ENCODE peak calls at places on chromosomes 6 and 20, in eight cellular contexts. One of them, this sample, is unnamed.
A peak's percentile ranks its signal among the peaks of the same experiment; 100 is the strongest.

GRCh38 chr6:123716506-123716905 is 79.8 kb upstream of the TRDN start:
- DNase-seq in stimulated activated CD8-positive, alpha-beta memory T cell treated with anti-CD3 and anti-CD28 coated beads, Interleukin-4, amount 100 ng/mL, for 4 hours: no peak
- DNase-seq in left lung: no peak
- DNase-seq in AG09319: no peak
- DNase-seq in effector memory CD4-positive, alpha-beta T cell: no peak
- DNase-seq in T follicular helper cell: no peak
- DNase-seq in activated T-cell treated with anti-CD3 and anti-CD28 coated beads for 48 hours: no peak
- DNase-seq in neuronal stem cell: no peak
- DNase-seq in this sample: no peak

GRCh38 chr6:112027942-112028674 is 25.8 kb upstream of the CCN6 start:
- DNase-seq in stimulated activated CD8-positive, alpha-beta memory T cell treated with anti-CD3 and anti-CD28 coated beads, Interleukin-4, amount 100 ng/mL, for 4 hours: no peak
- DNase-seq in left lung: no peak
- DNase-seq in AG09319: no peak
- DNase-seq in effector memory CD4-positive, alpha-beta T cell: peak; percentile 42
- DNase-seq in T follicular helper cell: peak; percentile 43
- DNase-seq in activated T-cell treated with anti-CD3 and anti-CD28 coated beads for 48 hours: no peak
- DNase-seq in neuronal stem cell: no peak
- DNase-seq in this sample: no peak

GRCh38 chr6:169200931-169201514 is 52.6 kb downstream of the THBS2 start:
- DNase-seq in stimulated activated CD8-positive, alpha-beta memory T cell treated with anti-CD3 and anti-CD28 coated beads, Interleukin-4, amount 100 ng/mL, for 4 hours: no peak
- DNase-seq in left lung: no peak
- DNase-seq in AG09319: no peak
- DNase-seq in effector memory CD4-positive, alpha-beta T cell: no peak
- DNase-seq in T follicular helper cell: no peak
- DNase-seq in activated T-cell treated with anti-CD3 and anti-CD28 coated beads for 48 hours: no peak
- DNase-seq in neuronal stem cell: no peak
- DNase-seq in this sample: no peak

GRCh38 chr6:103404799-103405198 is 1454.9 kb downstream of the HACE1 start:
- DNase-seq in stimulated activated CD8-positive, alpha-beta memory T cell treated with anti-CD3 and anti-CD28 coated beads, Interleukin-4, amount 100 ng/mL, for 4 hours: no peak
- DNase-seq in left lung: no peak
- DNase-seq in AG09319: no peak
- DNase-seq in effector memory CD4-positive, alpha-beta T cell: no peak
- DNase-seq in T follicular helper cell: no peak
- DNase-seq in activated T-cell treated with anti-CD3 and anti-CD28 coated beads for 48 hours: no peak
- DNase-seq in neuronal stem cell: no peak
- DNase-seq in this sample: no peak

GRCh38 chr6:146985111-146985510 is 219.1 kb upstream of the STXBP5 start:
- DNase-seq in stimulated activated CD8-positive, alpha-beta memory T cell treated with anti-CD3 and anti-CD28 coated beads, Interleukin-4, amount 100 ng/mL, for 4 hours: no peak
- DNase-seq in left lung: no peak
- DNase-seq in AG09319: no peak
- DNase-seq in effector memory CD4-positive, alpha-beta T cell: no peak
- DNase-seq in T follicular helper cell: no peak
- DNase-seq in activated T-cell treated with anti-CD3 and anti-CD28 coated beads for 48 hours: no peak
- DNase-seq in neuronal stem cell: no peak
- DNase-seq in this sample: peak; percentile 70

GRCh38 chr6:55578537-55579363 is at the start of gene HMGCLL1:
- DNase-seq in stimulated activated CD8-positive, alpha-beta memory T cell treated with anti-CD3 and anti-CD28 coated beads, Interleukin-4, amount 100 ng/mL, for 4 hours: no peak
- DNase-seq in left lung: peak; percentile 54
- DNase-seq in AG09319: no peak
- DNase-seq in effector memory CD4-positive, alpha-beta T cell: no peak
- DNase-seq in T follicular helper cell: no peak
- DNase-seq in activated T-cell treated with anti-CD3 and anti-CD28 coated beads for 48 hours: no peak
- DNase-seq in neuronal stem cell: peak; percentile 66
- DNase-seq in this sample: no peak

GRCh38 chr6:149493697-149494334 is 9.0 kb upstream of the ZC3H12D start:
- DNase-seq in stimulated activated CD8-positive, alpha-beta memory T cell treated with anti-CD3 and anti-CD28 coated beads, Interleukin-4, amount 100 ng/mL, for 4 hours: no peak
- DNase-seq in left lung: no peak
- DNase-seq in AG09319: no peak
- DNase-seq in effector memory CD4-positive, alpha-beta T cell: no peak
- DNase-seq in T follicular helper cell: no peak
- DNase-seq in activated T-cell treated with anti-CD3 and anti-CD28 coated beads for 48 hours: no peak
- DNase-seq in neuronal stem cell: no peak
- DNase-seq in this sample: no peak

GRCh38 chr6:56381852-56382251 is 134.5 kb upstream of the COL21A1 start:
- DNase-seq in stimulated activated CD8-positive, alpha-beta memory T cell treated with anti-CD3 and anti-CD28 coated beads, Interleukin-4, amount 100 ng/mL, for 4 hours: no peak
- DNase-seq in left lung: no peak
- DNase-seq in AG09319: no peak
- DNase-seq in effector memory CD4-positive, alpha-beta T cell: no peak
- DNase-seq in T follicular helper cell: no peak
- DNase-seq in activated T-cell treated with anti-CD3 and anti-CD28 coated beads for 48 hours: no peak
- DNase-seq in neuronal stem cell: no peak
- DNase-seq in this sample: no peak

GRCh38 chr6:1062786-1063545 is 248.9 kb upstream of the FOXQ1 start:
- DNase-seq in stimulated activated CD8-positive, alpha-beta memory T cell treated with anti-CD3 and anti-CD28 coated beads, Interleukin-4, amount 100 ng/mL, for 4 hours: no peak
- DNase-seq in left lung: no peak
- DNase-seq in AG09319: no peak
- DNase-seq in effector memory CD4-positive, alpha-beta T cell: no peak
- DNase-seq in T follicular helper cell: no peak
- DNase-seq in activated T-cell treated with anti-CD3 and anti-CD28 coated beads for 48 hours: no peak
- DNase-seq in neuronal stem cell: no peak
- DNase-seq in this sample: no peak

GRCh38 chr20:37390891-37391525 is 45.1 kb downstream of the SRC start:
- DNase-seq in stimulated activated CD8-positive, alpha-beta memory T cell treated with anti-CD3 and anti-CD28 coated beads, Interleukin-4, amount 100 ng/mL, for 4 hours: no peak
- DNase-seq in left lung: peak; percentile 26
- DNase-seq in AG09319: no peak
- DNase-seq in effector memory CD4-positive, alpha-beta T cell: no peak
- DNase-seq in T follicular helper cell: no peak
- DNase-seq in activated T-cell treated with anti-CD3 and anti-CD28 coated beads for 48 hours: no peak
- DNase-seq in neuronal stem cell: no peak
- DNase-seq in this sample: peak; percentile 77